ENCODE peak calls at places on chromosome 21, in five cellular contexts. V, F, T, B and Q are unnamed samples.

GRCh38 chr21:34499116-34499515 is 12.9 kb downstream of the KCNE1 start:
- DNase-seq in V (no peak), B (no peak), T (no peak), F (no peak), Q (no peak)

GRCh38 chr21:27796106-27796505 is 829.2 kb upstream of the ADAMTS5 start:
- DNase-seq in F (peak), B (no peak), T (no peak), V (no peak), Q (no peak)

GRCh38 chr21:34693192-34693810 is 24.5 kb downstream of the CLIC6 start:
- DNase-seq in T (peak), V (no peak), B (no peak), F (peak), Q (peak)

GRCh38 chr21:46253610-46254124 is 25.1 kb upstream of the LSS start:
- DNase-seq in F (peak), B (no peak), T (peak), V (no peak), Q (no peak)

GRCh38 chr21:35473496-35473895 is 424.4 kb upstream of the RUNX1 start:
- DNase-seq in B (no peak), T (no peak), V (no peak), F (no peak), Q (no peak)

GRCh38 chr21:33402011-33402979 is 918 bp upstream of the IFNGR2 start:
- DNase-seq in T (no peak), V (peak), B (peak), F (peak), Q (no peak)

GRCh38 chr21:16395285-16395684 is 665.5 kb downstream of the USP25 start:
- DNase-seq in F (no peak), B (no peak), V (no peak), T (no peak), Q (no peak)

GRCh38 chr21:17348357-17348756 is 164.5 kb upstream of the CXADR start:
- DNase-seq in F (no peak), T (no peak), V (no peak), B (no peak), Q (no peak)

GRCh38 chr21:29174607-29175013 is 44.2 kb downstream of the MAP3K7CL start:
- DNase-seq in T (no peak), V (no peak), B (no peak), F (no peak), Q (no peak)

GRCh38 chr21:45478816-45479669 is 63.2 kb downstream of the SLC19A1 start:
- DNase-seq in V (no peak), B (no peak), T (no peak), F (no peak), Q (no peak)

GRCh38 chr21:35563885-35564451 is 496.4 kb downstream of the SETD4 start:
- DNase-seq in T (no peak), F (no peak), B (no peak), V (no peak), Q (no peak)

GRCh38 chr21:34690041-34690792 is 21.4 kb downstream of the CLIC6 start:
- DNase-seq in T (no peak), B (peak), V (no peak), F (no peak), Q (peak)

GRCh38 chr21:31363720-31364119 is 19.7 kb upstream of the TIAM1 start:
- DNase-seq in F (no peak), T (no peak), B (no peak), V (no peak), Q (no peak)

GRCh38 chr21:37281993-37282392 is 14.9 kb upstream of the VPS26C start:
- DNase-seq in F (peak), B (no peak), V (no peak), T (peak), Q (no peak)

GRCh38 chr21:25515484-25516405 is 91.5 kb downstream of the MRPL39 start:
- DNase-seq in F (peak), B (no peak), V (no peak), T (no peak), Q (no peak)

GRCh38 chr21:36508948-36509347 is 29.0 kb upstream of the CLDN14 start:
- DNase-seq in F (no peak), B (no peak), T (no peak), V (no peak), Q (no peak)

GRCh38 chr21:45874716-45875415 is 106.7 kb upstream of the COL6A1 start:
- DNase-seq in B (no peak), T (peak), F (no peak), V (no peak), Q (no peak)

GRCh38 chr21:45539796-45540600 is 2.2 kb downstream of the SLC19A1 start:
- DNase-seq in F (no peak), V (no peak), T (no peak), B (no peak), Q (no peak)

GRCh38 chr21:16976132-16976666 is 536.6 kb upstream of the CXADR start:
- DNase-seq in T (no peak), B (no peak), F (no peak), V (no peak), Q (no peak)

GRCh38 chr21:25708467-25709065 is 26.1 kb downstream of the ATP5PF start:
- DNase-seq in B (no peak), V (no peak), T (peak), F (peak), Q (peak)

GRCh38 chr21:24200052-24200451 is 1407.2 kb downstream of the MRPL39 start:
- DNase-seq in B (no peak), T (no peak), V (no peak), F (no peak), Q (no peak)

GRCh38 chr21:40165212-40165611 is 298.0 kb downstream of the PCP4 start:
- DNase-seq in B (no peak), T (no peak), F (no peak), V (no peak), Q (no peak)

GRCh38 chr21:35178812-35179211 is 129.7 kb upstream of the RUNX1 start:
- DNase-seq in V (no peak), B (no peak), F (no peak), T (no peak), Q (no peak)

GRCh38 chr21:17796503-17796902 is 22.7 kb downstream of the C21orf91 start:
- DNase-seq in F (no peak), B (no peak), T (no peak), V (no peak), Q (no peak)

GRCh38 chr21:30256100-30256499 is 26.6 kb downstream of the KRTAP24-1 start:
- DNase-seq in V (no peak), F (no peak), T (no peak), B (no peak), Q (no peak)

GRCh38 chr21:37407719-37408455 is 41.3 kb downstream of the DYRK1A start:
- DNase-seq in B (no peak), F (no peak), V (no peak), T (no peak), Q (no peak)

GRCh38 chr21:34182436-34182835 is 109.1 kb downstream of the MRPS6 start:
- DNase-seq in T (no peak), B (no peak), F (no peak), V (no peak), Q (no peak)

GRCh38 chr21:34611528-34611927 is 3.4 kb downstream of the RCAN1 start:
- DNase-seq in B (no peak), T (no peak), F (no peak), V (no peak), Q (no peak)

GRCh38 chr21:10641107-10641506 is 119.7 kb downstream of the TPTE start:
- DNase-seq in T (no peak), V (no peak), F (no peak), B (no peak), Q (no peak)

GRCh38 chr21:45695086-45695485 is 51.6 kb downstream of the PCBP3 start:
- DNase-seq in B (no peak), T (no peak), V (no peak), F (peak), Q (no peak)

GRCh38 chr21:38768385-38769071 is 37.2 kb upstream of the ETS2 start:
- DNase-seq in F (no peak), T (no peak), V (no peak), B (no peak), Q (no peak)
- TF ChIP-seq POLR2AphosphoS5 in F (no peak), T (no peak), V (no peak), B (no peak), Q (no peak)

GRCh38 chr21:43755820-43756594 is 20.1 kb downstream of the CSTB start:
- DNase-seq in T (no peak), F (no peak), B (no peak), V (no peak), Q (no peak)

GRCh38 chr21:43753439-43753799 is 22.7 kb downstream of the CSTB start:
- DNase-seq in F (no peak), T (no peak), V (no peak), B (no peak), Q (no peak)

GRCh38 chr21:43757601-43758000 is 18.5 kb downstream of the CSTB start:
- DNase-seq in T (no peak), B (no peak), V (no peak), F (no peak), Q (no peak)

GRCh38 chr21:43752758-43753438 is 23.2 kb downstream of the CSTB start:
- DNase-seq in F (no peak), B (no peak), V (no peak), T (no peak), Q (no peak)

DNA sequence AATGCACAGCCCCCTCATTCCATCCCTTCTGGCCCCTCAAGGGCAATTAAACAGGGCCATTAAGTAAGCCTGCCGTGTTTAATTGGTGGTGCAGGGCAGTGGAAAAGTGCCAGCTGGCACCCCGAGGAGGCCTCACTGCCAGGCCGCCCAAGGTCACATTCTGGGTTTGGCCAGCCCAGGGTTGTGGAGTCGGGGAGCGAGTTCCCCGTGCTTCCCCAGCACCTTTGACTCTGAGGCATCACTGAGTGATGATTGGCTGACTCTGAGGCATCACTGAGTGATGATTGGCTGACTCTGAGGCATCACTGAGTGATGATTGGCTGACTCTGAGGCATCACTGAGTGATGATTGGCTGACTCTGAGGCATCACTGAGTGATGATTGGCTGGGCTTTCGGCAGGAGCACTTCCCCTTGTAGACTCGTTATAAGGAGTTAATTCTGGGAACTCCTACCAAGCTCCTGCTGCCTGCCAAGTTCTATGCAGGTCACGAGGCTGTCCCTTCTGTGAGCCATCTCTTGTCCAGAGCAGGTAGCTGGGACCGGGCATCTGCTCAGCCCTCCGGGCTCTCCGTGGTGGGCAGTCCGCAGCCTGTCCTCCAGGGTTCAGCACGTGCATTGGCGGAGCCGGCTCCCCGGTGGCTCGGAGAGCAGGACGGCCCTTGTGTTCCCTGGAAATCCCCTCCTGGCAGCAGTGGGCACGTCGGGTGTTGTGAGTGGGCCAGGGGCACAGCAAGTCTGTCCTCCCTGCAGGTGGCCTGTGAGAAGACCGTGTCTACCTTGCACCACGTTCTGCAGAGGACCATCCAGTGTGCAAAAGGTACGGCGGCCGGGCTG is 20.9 kb downstream of the CSTB start:
- DNase-seq in V (no peak), T (no peak), F (no peak), B (no peak), Q (no peak)
- TF ChIP-seq POLR2AphosphoS5 in V (no peak), T (no peak), F (no peak), B (no peak), Q (no peak)

GRCh38 chr21:42263591-42264131 is 44.7 kb downstream of the ABCG1 start:
- DNase-seq in F (peak), T (no peak), B (peak), V (no peak), Q (no peak)
- TF ChIP-seq POLR2AphosphoS5 in F (no peak), T (no peak), B (peak), V (no peak), Q (no peak)

GRCh38 chr21:44051462-44051941 is 39.4 kb downstream of the TRAPPC10 start:
- DNase-seq in F (no peak), T (no peak), V (no peak), B (no peak), Q (no peak)
- TF ChIP-seq POLR2AphosphoS5 in F (no peak), T (no peak), V (no peak), B (no peak), Q (no peak)

DNA sequence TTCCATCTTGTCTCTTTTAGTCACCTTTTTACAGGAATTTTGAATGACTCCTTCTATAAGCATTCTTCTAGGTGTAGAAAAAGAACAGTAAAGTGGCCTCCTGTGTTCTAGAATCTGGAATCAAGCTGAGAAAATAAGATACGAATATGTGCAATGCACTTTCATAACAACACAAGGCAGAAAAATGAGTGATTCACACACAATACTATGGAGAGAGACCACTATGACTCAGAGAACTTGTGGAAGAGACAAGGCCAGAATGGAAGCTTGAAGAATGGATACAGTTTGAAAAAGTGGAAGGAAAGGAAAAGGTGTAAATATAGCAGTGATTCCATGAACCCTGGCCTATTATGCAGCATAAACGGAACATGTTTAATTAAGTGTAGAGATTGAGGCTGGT is 57.1 kb upstream of the SAMSN1 start:
- DNase-seq in F (no peak), B (no peak), V (no peak), T (peak), Q (no peak)
- TF ChIP-seq POLR2AphosphoS5 in F (no peak), B (no peak), V (no peak), T (no peak), Q (no peak)

GRCh38 chr21:32381571-32381970 is 11.2 kb downstream of the URB1 start:
- DNase-seq in F (no peak), B (no peak), V (no peak), T (no peak), Q (no peak)

GRCh38 chr21:32382108-32382601 is 10.7 kb downstream of the URB1 start:
- DNase-seq in T (no peak), B (no peak), V (no peak), F (no peak), Q (no peak)

GRCh38 chr21:32378956-32379355 is 13.9 kb downstream of the URB1 start:
- DNase-seq in F (no peak), T (no peak), V (no peak), B (no peak), Q (no peak)

GRCh38 chr21:32383812-32384211 is 9.0 kb downstream of the URB1 start:
- DNase-seq in T (no peak), V (no peak), F (no peak), B (no peak), Q (no peak)

GRCh38 chr21:32380940-32381339 is 11.9 kb downstream of the URB1 start:
- DNase-seq in F (no peak), T (no peak), B (no peak), V (no peak), Q (no peak)
- TF ChIP-seq POLR2AphosphoS5 in F (no peak), T (no peak), B (no peak), V (no peak), Q (no peak)